ENCODE peak calls at places on chromosomes 7 and 10, in ten cellular contexts. X is HL-60, F is dorsolateral prefrontal cortex, T is fibroblast of lung, U is coronary artery, V is fibroblast of the aortic adventitia, Y is AG09309, S is endothelial cell, P is D721Med, K is brain microvascular endothelial cell. N is an unnamed sample.

GRCh38 chr7:136179154-136179553 is 202.0 kb upstream of the MTPN start:
- DNase-seq in X (no peak), F (no peak), T (no peak), U (no peak), V (no peak), Y (no peak), S (no peak), P (no peak), K (no peak), N (no peak)

GRCh38 chr7:102431617-102432298 is 1.6 kb upstream of the ORAI2 start:
- DNase-seq in X (peak; percentile 81), F (peak; percentile 86), T (no peak), U (no peak), V (no peak), Y (no peak), S (no peak), P (no peak), K (no peak), N (no peak)

GRCh38 chr7:50475340-50475739 is 25.2 kb upstream of the FIGNL1 start:
- DNase-seq in X (no peak), F (no peak), T (no peak), U (no peak), V (no peak), Y (no peak), S (no peak), P (no peak), K (no peak), N (no peak)

GRCh38 chr10:124651402-124651887 is 92.7 kb downstream of the FAM53B start:
- DNase-seq in X (no peak), F (no peak), T (no peak), U (no peak), V (no peak), Y (no peak), S (no peak), P (no peak), K (no peak), N (no peak)

GRCh38 chr7:96953676-96954513 is 51.5 kb upstream of the DLX6 start:
- DNase-seq in X (no peak), F (no peak), T (peak; percentile 7), U (no peak), V (no peak), Y (no peak), S (no peak), P (no peak), K (no peak), N (no peak)

GRCh38 chr7:120052884-120053382 is 220.0 kb upstream of the KCND2 start:
- DNase-seq in X (peak; percentile 82), F (no peak), T (peak; percentile 93), U (no peak), V (peak; percentile 100), Y (peak; percentile 46), S (no peak), P (no peak), K (peak; percentile 84), N (peak; percentile 96)

GRCh38 chr7:14754631-14755030 is 147.9 kb downstream of the DGKB start:
- DNase-seq in X (no peak), F (no peak), T (peak; percentile 67), U (no peak), V (peak; percentile 45), Y (no peak), S (no peak), P (no peak), K (peak; percentile 59), N (no peak)

GRCh38 chr7:41175435-41175834 is 527.5 kb downstream of the INHBA start:
- DNase-seq in X (no peak), F (no peak), T (no peak), U (no peak), V (no peak), Y (no peak), S (no peak), P (no peak), K (no peak), N (no peak)

GRCh38 chr7:111903016-111903415 is 303.2 kb downstream of the DOCK4 start:
- DNase-seq in X (no peak), F (no peak), T (no peak), U (no peak), V (no peak), Y (no peak), S (no peak), P (no peak), K (no peak), N (no peak)

DNA sequence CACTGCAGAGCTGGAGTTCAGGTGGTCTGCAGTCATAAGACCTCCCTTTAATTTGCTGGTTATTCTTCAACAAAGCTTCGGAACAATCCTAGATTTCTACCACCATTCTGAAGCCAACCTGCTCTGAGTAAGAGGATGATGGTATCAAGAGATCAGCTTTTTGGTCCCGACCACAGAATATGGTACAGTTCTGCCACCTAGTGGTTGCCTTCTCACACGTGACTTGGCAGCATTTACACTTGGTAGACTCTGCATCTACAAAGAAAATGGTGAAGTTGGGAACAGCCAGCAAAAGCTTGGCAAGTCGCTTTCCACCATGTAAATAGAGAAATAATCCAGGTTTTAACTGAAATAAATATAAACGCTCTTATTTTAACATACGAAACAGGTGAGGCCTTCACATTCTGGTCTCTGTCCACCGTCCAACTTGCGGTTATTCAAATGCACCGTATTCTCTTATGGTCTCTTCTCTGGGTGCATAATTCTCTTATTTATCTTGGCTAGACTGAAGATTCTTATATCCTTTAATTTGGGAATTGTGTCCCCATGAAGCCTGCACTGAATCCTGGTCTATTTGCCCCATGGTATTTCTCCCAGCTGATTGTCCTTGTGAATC is 173.9 kb upstream of the GRM3 start:
- DNase-seq in X (peak; percentile 57), F (peak; percentile 52), T (peak; percentile 59), U (no peak), V (peak; percentile 50), Y (no peak), S (peak; percentile 82), P (no peak), K (peak; percentile 59), N (peak; percentile 25)
- TF ChIP-seq CTCF in X (peak; percentile 68), F (peak; percentile 64), T (peak; percentile 44), U (no peak), V (peak; percentile 44), Y (peak; percentile 46), S (peak; percentile 93), P (peak; percentile 94), K (peak; percentile 71), N (peak; percentile 83)

DNA sequence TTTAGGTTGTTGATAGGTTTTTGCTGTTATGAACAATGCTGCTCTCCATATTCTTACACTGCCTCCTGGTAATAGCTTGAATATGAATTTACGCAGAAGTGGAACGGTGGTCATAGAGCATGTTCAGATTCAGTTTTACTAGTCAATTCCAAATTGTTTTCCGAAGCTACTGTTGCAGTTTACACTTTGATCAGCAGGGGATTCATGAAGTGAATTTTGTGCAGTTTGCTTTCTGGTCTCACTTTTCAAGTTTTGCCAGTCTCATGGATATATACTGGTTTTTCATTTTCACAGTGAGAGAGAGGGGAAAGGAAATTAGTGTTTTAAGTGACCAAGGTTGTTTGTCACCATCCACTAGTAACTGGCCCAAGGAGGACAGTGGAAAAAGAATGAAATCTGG is 171.3 kb downstream of the PRKCQ start:
- DNase-seq in X (no peak), F (no peak), T (no peak), U (no peak), V (no peak), Y (no peak), S (no peak), P (no peak), K (no peak), N (no peak)
- TF ChIP-seq CTCF in X (no peak), F (no peak), T (peak; percentile 13), U (no peak), V (peak; percentile 25), Y (peak; percentile 14), S (peak; percentile 64), P (no peak), K (no peak), N (peak; percentile 30)

GRCh38 chr7:139752600-139752999 is 25.2 kb downstream of the HIPK2 start:
- DNase-seq in X (no peak), F (no peak), T (no peak), U (no peak), V (no peak), Y (no peak), S (no peak), P (no peak), K (no peak), N (no peak)

GRCh38 chr7:139752148-139752547 is 25.6 kb downstream of the HIPK2 start:
- DNase-seq in X (no peak), F (no peak), T (no peak), U (peak; percentile 52), V (no peak), Y (no peak), S (no peak), P (no peak), K (no peak), N (no peak)

GRCh38 chr7:139753693-139754111 is 24.1 kb downstream of the HIPK2 start:
- DNase-seq in X (no peak), F (no peak), T (no peak), U (peak; percentile 45), V (no peak), Y (no peak), S (no peak), P (no peak), K (no peak), N (no peak)

GRCh38 chr7:139750459-139751095 is 27.2 kb downstream of the HIPK2 start:
- DNase-seq in X (no peak), F (no peak), T (no peak), U (no peak), V (no peak), Y (no peak), S (no peak), P (no peak), K (no peak), N (no peak)

DNA sequence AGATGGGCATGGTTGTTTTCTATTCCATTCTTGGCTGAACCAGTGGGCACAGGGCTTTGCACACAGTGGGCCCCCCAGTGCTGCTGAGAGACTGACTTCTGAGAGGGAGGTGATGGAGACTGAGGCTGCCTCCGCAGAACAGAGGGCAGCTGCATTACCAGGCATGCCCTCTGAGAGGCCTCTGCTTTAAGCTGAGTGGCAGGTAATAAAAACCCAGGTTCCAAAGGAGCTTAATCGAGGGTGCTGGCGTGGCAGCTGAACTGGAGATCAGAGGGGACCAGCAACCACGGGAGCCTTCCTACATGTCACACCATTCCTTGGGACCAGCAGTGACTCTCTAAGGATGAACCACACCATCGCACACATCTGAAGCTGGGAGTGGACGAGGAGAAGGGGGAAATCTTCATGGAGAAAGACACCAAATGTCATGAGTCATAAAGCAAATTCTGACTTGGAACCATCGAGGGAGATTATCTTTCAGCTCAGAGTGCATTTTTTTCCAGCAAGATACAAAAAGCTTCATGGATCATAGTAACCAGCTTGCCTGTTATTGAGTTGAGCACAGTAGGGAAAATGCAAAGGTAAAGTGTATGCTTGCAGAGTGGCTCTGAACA is 24.6 kb downstream of the HIPK2 start:
- DNase-seq in X (no peak), F (no peak), T (no peak), U (peak; percentile 66), V (no peak), Y (no peak), S (no peak), P (peak; percentile 47), K (no peak), N (no peak)
- TF ChIP-seq CTCF in X (no peak), F (no peak), T (no peak), U (no peak), V (no peak), Y (peak; percentile 9), S (no peak), P (peak; percentile 7), K (peak; percentile 54), N (peak; percentile 33)

DNA sequence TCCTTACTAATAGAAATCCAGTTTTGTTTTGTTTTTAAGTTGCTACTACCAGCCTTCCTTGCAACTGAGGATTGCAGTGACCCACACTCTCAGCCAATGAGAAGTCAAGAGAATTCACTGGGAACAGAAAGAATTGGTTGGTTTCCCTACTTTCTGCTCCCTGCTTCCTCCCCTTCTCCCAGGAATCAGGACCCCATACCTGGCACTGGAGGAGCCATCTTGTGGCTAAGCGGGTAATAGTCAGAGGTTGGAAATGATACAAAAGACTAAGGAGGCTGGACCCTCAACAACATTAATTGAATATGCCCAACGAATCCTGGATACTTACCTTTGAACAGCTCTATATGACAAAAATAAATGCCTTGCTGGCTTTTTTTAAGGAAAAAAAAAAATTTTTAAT is 6.3 kb downstream of the TMEM176A start:
- DNase-seq in X (no peak), F (no peak), T (no peak), U (no peak), V (no peak), Y (no peak), S (no peak), P (no peak), K (no peak), N (no peak)
- TF ChIP-seq CTCF in X (no peak), F (no peak), T (no peak), U (no peak), V (no peak), Y (no peak), S (no peak), P (peak; percentile 39), K (no peak), N (peak; percentile 11)

N was measured in epithelial cell of proximal tubule.